ENCODE peak calls at places on chromosome 7, in nine cellular contexts. P is body of pancreas, I is A549, S is HCT116, A is tibial nerve, O is stomach, B is testis, C is ovary, J is IMR-90. H is an unnamed sample. For H3K9me3, the result is how much of the 10 kb centered on the place peaks cover.

GRCh38 chr7:24401628-24402593 is 117.9 kb downstream of the NPY start:
- DNase-seq in B (no peak), P (no peak), C (no peak), S (peak), A (no peak), O (no peak), J (peak), I (peak), H (no peak)

GRCh38 chr7:77651544-77652162 is 44.6 kb upstream of the RSBN1L start:
- DNase-seq in A (no peak), I (peak), J (peak), C (no peak), P (no peak), B (peak), S (peak), O (no peak), H (no peak)

GRCh38 chr7:2629740-2630681 is 1.8 kb upstream of the TTYH3 start:
- DNase-seq in I (no peak), A (no peak), C (no peak), J (peak), S (no peak), P (no peak), O (peak), B (no peak), H (no peak)

GRCh38 chr7:51318886-51319579 is 2.4 kb upstream of the COBL start:
- DNase-seq in P (no peak), I (no peak), B (no peak), S (no peak), C (no peak), A (no peak), J (no peak), O (no peak), H (no peak)

GRCh38 chr7:104968648-104969047 is 45.4 kb upstream of the KMT2E start:
- DNase-seq in C (no peak), S (no peak), I (no peak), B (no peak), A (no peak), J (no peak), P (no peak), O (no peak), H (no peak)

GRCh38 chr7:120370954-120371353 is 98.0 kb downstream of the KCND2 start:
- DNase-seq in A (no peak), B (peak), J (no peak), S (no peak), C (no peak), I (no peak), O (no peak), P (no peak), H (no peak)

GRCh38 chr7:94423865-94424264 is 29.2 kb downstream of the COL1A2 start:
- DNase-seq in J (peak), P (no peak), C (no peak), O (no peak), I (no peak), A (no peak), B (no peak), S (no peak), H (no peak)

GRCh38 chr7:112370436-112370835 is 79.8 kb upstream of the IFRD1 start:
- DNase-seq in I (no peak), C (no peak), A (no peak), P (peak), J (no peak), O (peak), S (no peak), B (no peak), H (peak)

GRCh38 chr7:100153713-100154519 is 4.6 kb downstream of the TRAPPC14 start:
- DNase-seq in A (no peak), J (no peak), C (no peak), P (no peak), I (no peak), B (no peak), S (no peak), O (no peak), H (no peak)

GRCh38 chr7:139106959-139107358 is 2.6 kb downstream of the ZC3HAV1 start:
- DNase-seq in A (no peak), I (no peak), O (no peak), S (no peak), P (no peak), C (no peak), B (no peak), J (no peak), H (no peak)

GRCh38 chr7:26436996-26437547 is 145.4 kb downstream of the SNX10 start:
- DNase-seq in J (no peak), C (no peak), O (no peak), P (no peak), S (no peak), A (no peak), I (no peak), B (peak), H (no peak)

GRCh38 chr7:2231992-2232765 is 566 bp downstream of the MAD1L1 start:
- DNase-seq in S (no peak), P (peak), O (no peak), A (no peak), B (no peak), I (no peak), C (no peak), J (no peak), H (no peak)

GRCh38 chr7:138918756-138919155 is 62.4 kb downstream of the KIAA1549 start:
- DNase-seq in A (no peak), J (no peak), S (no peak), O (no peak), P (no peak), B (no peak), C (no peak), I (no peak), H (no peak)

GRCh38 chr7:143492799-143493568 is 15.3 kb downstream of the TAS2R41 start:
- DNase-seq in I (no peak), A (no peak), B (no peak), J (peak), O (no peak), C (no peak), P (no peak), S (no peak), H (no peak)

GRCh38 chr7:79050592-79050991 is 402.9 kb downstream of the MAGI2 start:
- DNase-seq in A (no peak), J (peak), O (no peak), P (no peak), I (no peak), B (peak), C (no peak), S (no peak), H (peak)

GRCh38 chr7:136533732-136534131 is 334.7 kb upstream of the CHRM2 start:
- DNase-seq in J (no peak), S (no peak), A (no peak), B (no peak), I (no peak), P (no peak), O (no peak), C (no peak), H (no peak)

GRCh38 chr7:100516135-100516812 is 22.7 kb upstream of the AGFG2 start:
- DNase-seq in O (peak), C (no peak), S (no peak), I (no peak), J (peak), B (peak), P (no peak), A (peak), H (no peak)

GRCh38 chr7:153022796-153023592 is 263.4 kb downstream of the ACTR3B start:
- DNase-seq in I (no peak), J (no peak), S (no peak), P (no peak), O (no peak), C (no peak), A (no peak), B (no peak), H (no peak)

GRCh38 chr7:149779502-149779805 is 6.1 kb upstream of the ZNF467 start:
- DNase-seq in O (no peak), C (no peak), P (no peak), A (no peak), S (no peak), J (no peak), I (no peak), B (no peak), H (no peak)

GRCh38 chr7:15837627-15838026 is 151.1 kb upstream of the MEOX2 start:
- DNase-seq in J (no peak), A (no peak), O (no peak), P (no peak), B (no peak), I (no peak), C (no peak), S (no peak), H (no peak)

GRCh38 chr7:155484483-155485399 is 26.8 kb downstream of the EN2 start:
- DNase-seq in C (no peak), J (no peak), P (no peak), I (no peak), O (no peak), S (no peak), B (peak), A (no peak), H (no peak)

GRCh38 chr7:115300228-115300870 is 378.5 kb downstream of the MDFIC start:
- DNase-seq in B (no peak), I (peak), J (peak), O (no peak), S (no peak), P (no peak), C (no peak), A (no peak), H (no peak)

GRCh38 chr7:106064836-106065559 is 47.1 kb downstream of the SYPL1 start:
- DNase-seq in C (peak), O (peak), P (peak), A (peak), B (peak), J (peak), S (peak), I (peak), H (peak)

GRCh38 chr7:148356303-148356702 is 234.3 kb upstream of the C7orf33 start:
- DNase-seq in S (no peak), O (no peak), I (no peak), C (peak), B (peak), P (no peak), A (no peak), J (no peak), H (peak)

GRCh38 chr7:86814980-86815379 is 171.3 kb downstream of the GRM3 start:
- DNase-seq in C (no peak), P (no peak), S (peak), J (no peak), I (no peak), B (peak), A (no peak), O (no peak), H (peak)

GRCh38 chr7:55004579-55004978 is 14.2 kb upstream of the EGFR start:
- DNase-seq in J (no peak), I (no peak), C (no peak), P (no peak), B (no peak), O (no peak), S (no peak), A (no peak), H (no peak)

GRCh38 chr7:29319719-29320521 is 125.3 kb downstream of the CHN2 start:
- DNase-seq in J (no peak), B (no peak), S (no peak), P (no peak), O (no peak), I (no peak), C (no peak), A (no peak), H (peak)

GRCh38 chr7:39153647-39154046 is 175.9 kb downstream of the POU6F2 start:
- DNase-seq in B (no peak), C (no peak), O (no peak), P (no peak), I (no peak), S (no peak), A (no peak), J (no peak), H (no peak)

GRCh38 chr7:309586-310228 is 19.7 kb downstream of the FOXL3 start:
- DNase-seq in A (no peak), B (no peak), P (no peak), C (no peak), S (no peak), J (no peak), I (no peak), O (no peak), H (no peak)

GRCh38 chr7:47423196-47423595 is 158.7 kb downstream of the TNS3 start:
- DNase-seq in C (no peak), O (no peak), I (no peak), J (no peak), A (no peak), S (no peak), B (no peak), P (peak), H (no peak)

GRCh38 chr7:135708041-135708440 is 19.9 kb downstream of the SLC13A4 start:
- DNase-seq in O (no peak), S (no peak), P (no peak), I (no peak), B (no peak), A (no peak), J (no peak), C (no peak), H (no peak)

GRCh38 chr7:136956232-136956631 is 87.8 kb downstream of the CHRM2 start:
- DNase-seq in C (no peak), O (no peak), S (no peak), B (no peak), P (no peak), A (no peak), J (peak), I (no peak), H (no peak)

GRCh38 chr7:36079446-36080025 is 73.5 kb upstream of the EEPD1 start:
- DNase-seq in B (no peak), I (no peak), S (no peak), J (no peak), C (no peak), O (no peak), A (no peak), P (no peak), H (no peak)

GRCh38 chr7:17523813-17524741 is 225.6 kb downstream of the AHR start:
- DNase-seq in B (no peak), A (no peak), J (peak), C (no peak), I (no peak), P (peak), O (peak), S (no peak), H (peak)

GRCh38 chr7:37432240-37432917 is 16.3 kb downstream of the ELMO1 start:
- DNase-seq in B (no peak), A (no peak), I (no peak), S (no peak), J (no peak), P (no peak), O (no peak), C (no peak), H (no peak)

GRCh38 chr7:6183006-6183405 is 89.4 kb downstream of the CYTH3 start:
- DNase-seq in O (no peak), P (no peak), B (no peak), C (no peak), J (no peak), I (no peak), A (no peak), S (no peak), H (no peak)

GRCh38 chr7:106561657-106562411 is 99.1 kb downstream of the CCDC71L start:
- DNase-seq in I (no peak), A (no peak), B (no peak), C (no peak), S (no peak), J (no peak), P (no peak), O (no peak), H (no peak)

DNA sequence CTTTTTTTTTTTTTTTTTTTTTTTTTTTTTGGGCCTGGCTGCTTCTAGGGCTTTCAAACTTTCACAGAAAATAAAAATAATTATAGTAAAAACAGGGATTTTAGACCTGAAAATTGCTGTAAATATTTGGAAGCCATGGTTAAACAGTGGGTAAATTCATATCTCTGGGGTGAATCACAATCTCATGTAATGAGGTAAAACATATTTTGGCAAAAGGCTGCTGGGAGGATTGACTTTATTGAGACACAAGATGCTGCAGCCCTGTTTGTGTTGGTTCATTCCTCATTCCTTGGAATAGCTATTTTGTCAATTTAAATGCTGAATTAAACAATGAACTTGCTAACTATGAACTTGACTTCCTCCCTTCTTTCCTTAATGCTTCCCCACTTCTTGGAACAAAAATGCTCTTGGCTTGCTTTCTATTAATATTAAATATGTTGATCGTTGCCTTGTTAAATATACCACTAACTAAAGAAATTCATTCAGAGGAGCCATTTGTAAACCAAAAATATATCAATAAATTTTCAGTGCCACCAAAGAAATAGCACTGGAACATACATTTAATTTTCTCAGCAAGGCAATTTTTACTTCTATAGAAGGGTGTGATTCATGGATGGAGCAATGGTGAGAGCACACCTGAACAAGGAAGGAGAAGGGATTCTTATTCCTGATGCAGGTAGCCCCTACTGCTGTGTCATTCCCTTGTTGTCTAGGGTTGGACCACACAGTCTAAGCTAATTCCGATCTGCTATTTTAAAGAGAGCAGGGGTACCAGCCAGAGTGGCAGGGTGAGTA is 24.6 kb downstream of the AGK start:
- DNase-seq in S (no peak), C (no peak), O (no peak), P (no peak), J (peak), B (no peak), A (no peak), I (no peak), H (no peak)
- H3K9me3 ChIP-seq in S (under half), C (under half), O (under half), P (under half), J (under half), B (under half), A (under half), I (under half), H (under half)

DNA sequence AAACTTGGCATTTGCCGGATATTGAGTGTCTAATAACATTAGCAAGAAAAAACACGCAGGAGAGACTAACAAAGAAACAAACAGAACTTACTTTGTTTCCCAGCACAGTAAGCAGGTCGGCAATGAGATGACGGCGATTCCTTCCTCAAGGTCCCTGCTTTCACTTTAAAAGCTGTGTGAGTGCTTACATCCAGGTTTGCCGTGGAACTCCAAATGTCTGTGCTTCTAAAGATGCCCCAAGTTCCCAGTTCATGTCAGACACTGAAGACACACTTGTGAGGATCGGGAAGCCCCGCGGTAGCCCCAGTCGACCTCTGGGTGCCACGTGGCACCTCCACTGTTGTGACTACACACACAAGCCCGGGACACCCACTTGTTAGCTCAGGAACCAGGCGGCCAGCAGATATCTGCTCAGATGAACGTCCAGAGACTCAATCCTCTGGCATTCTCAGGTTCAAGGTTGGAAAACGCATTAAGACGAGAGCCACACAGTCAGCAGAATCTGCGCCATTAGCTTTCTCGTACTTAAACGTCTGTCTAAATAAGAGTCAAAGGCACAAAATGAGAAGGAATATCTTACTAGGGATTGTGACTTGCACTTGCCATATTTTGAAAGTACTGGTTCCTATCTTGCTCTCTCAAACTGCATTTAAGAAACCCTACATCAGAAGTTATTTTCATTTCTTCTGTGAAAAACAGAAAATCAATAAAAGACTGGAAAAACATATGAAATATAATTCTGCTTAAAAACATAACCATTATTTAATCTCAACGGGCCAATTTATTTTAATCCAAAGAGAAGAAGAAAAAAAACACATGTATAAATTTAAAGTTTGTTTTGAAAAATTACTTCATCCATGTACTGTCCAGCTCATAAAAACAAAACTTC is 207.6 kb upstream of the KLF14 start:
- DNase-seq in O (peak), B (peak), S (no peak), A (no peak), P (peak), J (peak), C (peak), I (peak), H (peak)
- TF ChIP-seq POLR2A in O (no peak), B (no peak), S (no peak), A (no peak), P (peak), J (peak), C (peak), I (no peak), H (peak)

GRCh38 chr7:68998136-68998535 is 600.1 kb upstream of the AUTS2 start:
- DNase-seq in P (no peak), C (no peak), I (no peak), B (no peak), J (no peak), A (no peak), O (no peak), S (no peak), H (no peak)
- H3K9me3 ChIP-seq in P (under half), C (under half), I (under half), B (under half), J (under half), A (under half), O (under half), S (under half), H (under half)

GRCh38 chr7:22591271-22591670 is 91.3 kb upstream of the STEAP1B start:
- DNase-seq in J (no peak), P (no peak), S (no peak), I (no peak), C (no peak), B (no peak), A (no peak), O (no peak), H (no peak)
- TF ChIP-seq POLR2A in J (no peak), P (no peak), S (no peak), I (no peak), C (no peak), B (no peak), A (no peak), O (no peak), H (no peak)

GRCh38 chr7:57274535-57275283 is 142.5 kb upstream of the ZNF479 start:
- DNase-seq in S (no peak), O (no peak), A (no peak), I (no peak), B (no peak), J (no peak), C (no peak), P (no peak), H (no peak)
- H3K9me3 ChIP-seq in S (under half), O (under half), A (under half), I (under half), B (under half), J (under half), C (under half), P (under half), H (under half)

DNA sequence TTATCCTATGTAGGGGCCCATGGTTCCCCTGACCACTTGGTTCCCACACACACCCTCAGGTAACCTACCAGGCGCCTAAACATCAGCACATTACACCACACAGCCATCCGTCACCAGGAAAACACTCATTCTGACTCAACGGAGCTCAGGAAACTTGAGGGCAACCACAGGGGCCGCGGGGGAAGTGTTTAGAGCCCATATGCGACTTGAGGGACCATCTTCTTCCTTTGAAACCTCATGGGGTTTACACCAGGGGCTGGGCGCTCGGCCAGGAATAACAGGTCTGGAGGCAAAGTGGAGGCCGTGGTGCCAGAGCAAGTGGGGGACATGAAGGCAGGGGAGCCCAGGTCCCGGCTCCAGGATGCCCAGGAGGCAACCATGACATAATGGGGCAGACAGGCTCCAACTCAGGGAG is 1.5 kb downstream of the STX1A start:
- DNase-seq in A (no peak), S (peak), O (no peak), C (no peak), P (no peak), J (peak), I (no peak), B (no peak), H (no peak)
- TF ChIP-seq POLR2A in A (no peak), S (no peak), O (no peak), C (no peak), P (no peak), J (peak), I (no peak), B (no peak), H (no peak)

H was measured in adrenal gland.